ENCODE peak calls at places on chromosome 15, in five cellular contexts. O, T, V, I and U are unnamed samples.

GRCh38 chr15:80452166-80452565 is 48.0 kb downstream of the ARNT2 start:
- DNase-seq in V (no peak), O (no peak), I (no peak), T (no peak), U (no peak)

GRCh38 chr15:70356919-70357318 is 259.2 kb upstream of the TLE3 start:
- DNase-seq in O (no peak), I (no peak), T (peak; percentile 9), V (peak; percentile 42), U (no peak)

GRCh38 chr15:34796847-34797246 is 1.5 kb upstream of the ACTC1 start:
- DNase-seq in I (no peak), O (no peak), V (no peak), T (no peak), U (no peak)

GRCh38 chr15:34721802-34722795 is 32.7 kb downstream of the GJD2 start:
- DNase-seq in T (no peak), O (no peak), I (peak; percentile 7), V (peak; percentile 83), U (no peak)

GRCh38 chr15:40695469-40695910 is 516 bp downstream of the RAD51 start:
- DNase-seq in T (no peak), O (peak; percentile 18), I (no peak), V (no peak), U (no peak)

GRCh38 chr15:21269121-21269520 is 171.2 kb downstream of the POTEB3 start:
- DNase-seq in T (no peak), I (no peak), V (peak; percentile 37), O (peak; percentile 6), U (no peak)

GRCh38 chr15:65580287-65580686 is 30.6 kb downstream of the INTS14 start:
- DNase-seq in O (no peak), T (no peak), V (peak; percentile 47), I (no peak), U (no peak)

GRCh38 chr15:38945551-38946298 is 381.1 kb upstream of the RASGRP1 start:
- DNase-seq in V (no peak), I (no peak), O (no peak), T (no peak), U (no peak)

GRCh38 chr15:23866832-23867231 is 179.7 kb upstream of the NDN start:
- DNase-seq in T (no peak), O (peak; percentile 65), I (no peak), V (no peak), U (no peak)

GRCh38 chr15:62089616-62090015 is 22.8 kb downstream of the C2CD4A start:
- DNase-seq in T (no peak), I (no peak), V (no peak), O (no peak), U (no peak)

GRCh38 chr15:49190586-49190985 is 20.5 kb downstream of the GALK2 start:
- DNase-seq in V (no peak), T (no peak), O (no peak), I (no peak), U (no peak)

GRCh38 chr15:31325432-31325975 is 1.1 kb upstream of the KLF13 start:
- DNase-seq in V (peak; percentile 77), I (no peak), O (peak; percentile 40), T (peak; percentile 74), U (no peak)

GRCh38 chr15:43868412-43868811 is 41.6 kb downstream of the WDR76 start:
- DNase-seq in O (no peak), T (no peak), V (no peak), I (no peak), U (no peak)

GRCh38 chr15:88797648-88798339 is 5.4 kb upstream of the ACAN start:
- DNase-seq in T (no peak), O (no peak), V (no peak), I (no peak), U (no peak)

GRCh38 chr15:69729167-69729748 is 276.6 kb downstream of the RPLP1 start:
- DNase-seq in T (peak; percentile 83), V (peak; percentile 86), I (peak; percentile 18), O (peak; percentile 45), U (no peak)

GRCh38 chr15:101113114-101114005 is 138.5 kb downstream of the CHSY1 start:
- DNase-seq in I (no peak), O (no peak), T (no peak), V (peak; percentile 34), U (no peak)

DNA sequence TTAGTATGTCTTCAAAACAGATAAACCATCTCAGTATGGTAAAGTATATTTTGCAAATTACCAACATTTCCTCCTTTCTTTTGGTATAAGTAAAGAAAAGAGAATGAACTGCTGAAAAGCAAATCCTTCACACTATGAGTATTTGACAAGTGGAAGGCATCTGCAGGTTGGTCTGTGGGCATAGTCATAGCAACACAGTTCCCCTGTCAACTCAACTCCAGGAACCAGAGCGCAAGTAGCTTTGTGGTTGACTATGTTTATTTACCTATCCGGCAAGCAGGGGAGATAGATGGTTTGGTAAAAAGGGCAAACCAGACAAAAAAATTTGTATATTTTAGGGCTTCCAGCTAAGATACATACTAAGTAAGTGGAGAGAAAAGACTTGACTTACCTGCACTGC is 88.3 kb upstream of the PPIB start:
- DNase-seq in O (no peak), I (no peak), V (no peak), T (no peak), U (no peak)
- H3K27ac ChIP-seq in O (no peak overlapping the region), I (no peak overlapping the region), V (no peak overlapping the region), T (no peak overlapping the region), U (peak overlapping the region; percentile 58)

GRCh38 chr15:79434361-79434760 is 2.2 kb downstream of the MINAR1 start:
- DNase-seq in O (no peak), T (no peak), I (no peak), V (no peak), U (no peak)

GRCh38 chr15:79433610-79434009 is 1.5 kb downstream of the MINAR1 start:
- DNase-seq in O (no peak), T (no peak), I (no peak), V (peak; percentile 80), U (no peak)

GRCh38 chr15:79432345-79433311 is 492 bp downstream of the MINAR1 start:
- DNase-seq in T (no peak), V (peak; percentile 85), I (no peak), O (no peak), U (no peak)

GRCh38 chr15:79430901-79431635 is 1.1 kb upstream of the MINAR1 start:
- DNase-seq in O (no peak), V (peak; percentile 67), I (no peak), T (no peak), U (no peak)

DNA sequence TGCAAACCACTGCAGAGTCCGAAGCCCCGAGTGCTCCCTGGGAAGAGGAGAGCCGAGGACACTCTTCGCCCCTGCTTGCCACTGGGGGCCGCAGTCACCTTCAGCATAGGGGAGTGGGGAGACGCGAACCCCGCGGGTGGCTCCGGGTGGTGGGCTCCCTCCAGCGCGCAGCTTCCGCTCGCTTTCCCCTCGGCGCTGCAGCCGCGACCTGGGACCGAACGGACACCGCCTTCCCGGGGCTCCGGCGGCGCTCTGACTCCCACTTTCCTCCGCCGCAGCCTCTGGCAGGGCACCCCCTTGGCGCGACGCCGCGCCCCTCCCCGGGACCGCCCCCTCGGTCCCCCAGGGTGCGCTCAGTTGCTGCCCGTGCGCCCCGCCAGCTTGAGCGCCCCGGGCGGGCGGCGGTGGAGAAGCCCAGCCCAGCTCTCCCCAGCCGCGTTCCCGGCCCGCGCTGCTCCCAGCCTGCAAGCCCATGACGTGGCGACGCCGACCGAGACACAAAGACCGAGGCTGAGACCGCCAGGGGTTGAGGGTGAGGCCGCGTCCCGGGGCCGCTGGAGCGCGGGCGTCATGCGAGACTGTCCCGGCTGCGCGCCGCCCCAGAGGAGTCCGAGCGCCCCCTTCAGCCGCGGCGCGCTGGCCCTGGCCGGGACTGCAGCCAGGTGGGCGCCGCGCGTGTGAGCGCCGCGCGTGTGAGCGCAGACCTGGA is at the start of gene MINAR1:
- DNase-seq in T (no peak), I (no peak), O (no peak), V (peak; percentile 86), U (no peak)
- H3K27ac ChIP-seq in T (no peak within 1 kb of the TSS), I (no peak within 1 kb of the TSS), O (no peak within 1 kb of the TSS), V (no peak within 1 kb of the TSS), U (no peak within 1 kb of the TSS)

DNA sequence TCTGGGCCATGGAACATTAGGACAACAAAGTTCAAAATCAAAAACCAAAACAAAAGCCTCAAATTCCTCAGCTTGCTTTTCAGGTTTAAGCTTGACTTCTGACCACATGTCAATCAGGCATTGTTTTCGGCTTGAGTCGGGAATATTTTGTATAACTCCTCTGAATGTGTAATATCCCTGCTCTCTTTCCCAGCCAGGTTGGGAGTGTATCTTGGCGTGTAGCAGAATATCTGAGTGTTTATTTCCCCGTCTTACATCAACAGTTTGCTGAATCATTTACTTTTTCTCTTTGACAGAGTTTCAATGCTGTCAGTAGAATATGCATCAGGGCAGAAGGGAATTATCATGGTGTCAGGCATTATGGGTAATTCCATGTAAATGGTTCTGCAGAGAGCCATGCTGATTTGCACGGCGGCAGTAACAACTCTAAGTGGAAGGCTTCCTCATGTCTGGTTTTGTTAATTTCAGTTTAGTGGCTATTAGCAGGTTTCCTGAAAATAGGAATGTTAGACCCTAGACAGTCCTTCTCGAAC is 566.3 kb downstream of the AGBL1 start:
- DNase-seq in T (no peak), O (no peak), V (no peak), I (no peak), U (peak; percentile 50)
- H3K27ac ChIP-seq in T (no peak overlapping the region), O (no peak overlapping the region), V (no peak overlapping the region), I (no peak overlapping the region), U (peak overlapping the region; percentile 88)

DNA sequence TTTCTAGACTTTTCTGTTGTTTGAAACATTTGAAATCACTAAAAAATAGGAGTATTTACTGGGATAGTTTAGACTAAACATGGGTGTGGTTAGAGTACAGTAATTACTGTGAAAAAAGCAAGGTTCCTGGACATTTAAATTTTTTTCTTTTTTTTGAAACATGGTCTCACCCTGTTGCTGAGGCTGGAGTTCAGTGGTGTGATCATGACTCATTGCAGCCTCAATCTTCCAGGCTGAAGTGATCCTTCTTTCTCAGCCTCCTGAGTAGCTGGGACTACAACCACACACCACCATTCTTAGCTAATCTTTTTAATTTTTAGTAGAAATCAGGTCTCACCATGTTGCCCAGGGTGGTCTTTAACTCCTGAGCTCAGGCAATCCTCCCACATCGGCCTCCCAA is 20.4 kb upstream of the CELF6 start:
- DNase-seq in T (no peak), O (no peak), V (no peak), I (no peak), U (no peak)
- H3K27ac ChIP-seq in T (no peak overlapping the region), O (no peak overlapping the region), V (no peak overlapping the region), I (no peak overlapping the region), U (peak overlapping the region; percentile 48)